ENCODE peak calls at places on chromosome 3, in nine cellular contexts. N is CD8-positive, alpha-beta T cell; Z is right atrium auricular region; S is stomach; M is fibroblast of mammary gland; G is A549; I is PC-3; D is HFF-Myc; H is upper lobe of right lung. Y is an unnamed sample.

GRCh38 chr3:155362808-155363689 is 69.6 kb upstream of the STRIT1 start:
- DNase-seq in N (no peak), Z (no peak), S (no peak), M (no peak), G (no peak), I (no peak), D (no peak), H (no peak), Y (no peak)

GRCh38 chr3:56761887-56762605 is 39.7 kb downstream of the ARHGEF3 start:
- DNase-seq in N (no peak), Z (no peak), S (no peak), M (peak), G (no peak), I (no peak), D (no peak), H (no peak), Y (no peak)

GRCh38 chr3:9778102-9778501 is 8.4 kb upstream of the CAMK1 start:
- DNase-seq in N (no peak), Z (no peak), S (no peak), M (peak), G (no peak), I (peak), D (no peak), H (no peak), Y (no peak)

GRCh38 chr3:188468672-188469071 is 314.7 kb downstream of the LPP start:
- DNase-seq in N (no peak), Z (peak), S (no peak), M (peak), G (no peak), I (no peak), D (no peak), H (no peak), Y (peak)

GRCh38 chr3:13504161-13504831 is 24.2 kb downstream of the HDAC11 start:
- DNase-seq in N (no peak), Z (no peak), S (no peak), M (no peak), G (no peak), I (peak), D (no peak), H (peak), Y (no peak)

GRCh38 chr3:127817331-127817821 is 4.9 kb downstream of the MGLL start:
- DNase-seq in N (no peak), Z (no peak), S (no peak), M (peak), G (no peak), I (peak), D (no peak), H (no peak), Y (no peak)

GRCh38 chr3:187979543-187979942 is 174.4 kb upstream of the LPP start:
- DNase-seq in N (no peak), Z (no peak), S (no peak), M (no peak), G (no peak), I (no peak), D (no peak), H (no peak), Y (no peak)

GRCh38 chr3:12833226-12834161 is 7.9 kb downstream of the RPL32 start:
- DNase-seq in N (no peak), Z (no peak), S (no peak), M (peak), G (no peak), I (no peak), D (no peak), H (no peak), Y (no peak)

GRCh38 chr3:9659849-9660248 is 10.5 kb downstream of the MTMR14 start:
- DNase-seq in N (no peak), Z (no peak), S (no peak), M (no peak), G (no peak), I (no peak), D (no peak), H (no peak), Y (no peak)

GRCh38 chr3:179082416-179082815 is 10.8 kb upstream of the ZMAT3 start:
- DNase-seq in N (no peak), Z (no peak), S (no peak), M (peak), G (no peak), I (peak), D (no peak), H (no peak), Y (no peak)

GRCh38 chr3:188706599-188706998 is 465.2 kb upstream of the TPRG1 start:
- DNase-seq in N (no peak), Z (no peak), S (no peak), M (no peak), G (no peak), I (no peak), D (no peak), H (no peak), Y (no peak)

GRCh38 chr3:33884204-33884561 is 85.8 kb downstream of the PDCD6IP start:
- DNase-seq in N (no peak), Z (no peak), S (no peak), M (peak), G (peak), I (peak), D (peak), H (no peak), Y (no peak)

GRCh38 chr3:182618981-182619591 is 174.2 kb upstream of the ATP11B start:
- DNase-seq in N (no peak), Z (no peak), S (no peak), M (peak), G (no peak), I (peak), D (no peak), H (no peak), Y (no peak)

GRCh38 chr3:159856496-159857098 is 132.0 kb upstream of the IL12A start:
- DNase-seq in N (no peak), Z (no peak), S (no peak), M (no peak), G (no peak), I (no peak), D (no peak), H (no peak), Y (peak)

GRCh38 chr3:71062920-71063767 is 520.4 kb downstream of the FOXP1 start:
- DNase-seq in N (no peak), Z (no peak), S (no peak), M (peak), G (no peak), I (peak), D (no peak), H (no peak), Y (no peak)

GRCh38 chr3:79405183-79405582 is 362.6 kb downstream of the ROBO1 start:
- DNase-seq in N (no peak), Z (no peak), S (no peak), M (no peak), G (no peak), I (no peak), D (no peak), H (no peak), Y (no peak)

GRCh38 chr3:127208483-127209100 is 15.7 kb downstream of the PRR23E start:
- DNase-seq in N (no peak), Z (peak), S (peak), M (no peak), G (no peak), I (no peak), D (no peak), H (no peak), Y (no peak)

GRCh38 chr3:150202696-150203095 is 205.4 kb upstream of the TSC22D2 start:
- DNase-seq in N (no peak), Z (no peak), S (no peak), M (peak), G (no peak), I (no peak), D (no peak), H (no peak), Y (no peak)

GRCh38 chr3:169303660-169304059 is 359.9 kb downstream of the MECOM start:
- DNase-seq in N (no peak), Z (no peak), S (no peak), M (no peak), G (no peak), I (no peak), D (no peak), H (no peak), Y (no peak)

GRCh38 chr3:194364314-194364651 is 5.3 kb downstream of the LRRC15 start:
- DNase-seq in N (no peak), Z (no peak), S (no peak), M (no peak), G (no peak), I (no peak), D (no peak), H (no peak), Y (no peak)

GRCh38 chr3:65194044-65194714 is 506.4 kb upstream of the ADAMTS9 start:
- DNase-seq in N (no peak), Z (no peak), S (no peak), M (no peak), G (no peak), I (no peak), D (no peak), H (no peak), Y (no peak)

GRCh38 chr3:169342652-169343051 is 320.9 kb downstream of the MECOM start:
- DNase-seq in N (no peak), Z (no peak), S (no peak), M (no peak), G (no peak), I (no peak), D (no peak), H (no peak), Y (no peak)

GRCh38 chr3:67521053-67521646 is 133.3 kb downstream of the SUCLG2 start:
- DNase-seq in N (no peak), Z (no peak), S (no peak), M (no peak), G (no peak), I (no peak), D (no peak), H (no peak), Y (no peak)

GRCh38 chr3:101259485-101260341 is 60.7 kb downstream of the IMPG2 start:
- DNase-seq in N (no peak), Z (no peak), S (no peak), M (no peak), G (no peak), I (no peak), D (no peak), H (no peak), Y (no peak)
- TF ChIP-seq CTCF in N (no peak), Z (no peak), S (no peak), M (no peak), G (no peak), I (no peak), D (no peak), H (no peak), Y (no peak)

DNA sequence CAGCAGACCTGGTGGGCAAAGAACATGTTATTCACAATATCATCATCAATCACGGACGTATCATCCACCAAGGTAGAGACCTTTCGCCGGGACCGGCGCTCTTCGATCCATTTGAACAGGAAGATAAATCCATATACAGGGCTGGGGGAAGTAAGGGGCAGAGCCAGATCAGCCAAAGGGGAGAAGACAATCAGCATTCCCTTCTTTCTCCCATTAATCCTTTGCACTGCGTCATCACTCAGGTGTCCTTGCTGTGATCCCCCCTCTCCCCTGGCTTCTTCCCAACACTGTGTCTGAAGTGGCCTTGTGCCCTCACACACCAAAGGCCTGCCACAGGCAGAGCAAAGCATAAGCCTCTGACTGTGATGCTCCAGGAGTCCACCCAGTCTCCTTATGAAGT is 36.4 kb downstream of the SEMA3G start:
- DNase-seq in N (no peak), Z (no peak), S (no peak), M (no peak), G (no peak), I (no peak), D (no peak), H (peak), Y (no peak)
- H3K4me3 ChIP-seq in N (no peak), Z (no peak), S (peak), M (peak), G (peak), I (peak), D (peak), H (peak), Y (no peak)

GRCh38 chr3:167109746-167110145 is 270.4 kb downstream of the ZBBX start:
- DNase-seq in N (no peak), Z (no peak), S (no peak), M (no peak), G (no peak), I (no peak), D (no peak), H (no peak), Y (no peak)
- TF ChIP-seq CTCF in N (no peak), Z (no peak), S (no peak), M (no peak), G (no peak), I (no peak), D (no peak), H (no peak), Y (no peak)

GRCh38 chr3:134371542-134372324 is 2.5 kb downstream of the AMOTL2 start:
- DNase-seq in N (no peak), Z (no peak), S (no peak), M (peak), G (no peak), I (no peak), D (no peak), H (peak), Y (no peak)
- H3K4me3 ChIP-seq in N (no peak), Z (peak), S (peak), M (peak), G (peak), I (peak), D (peak), H (peak), Y (peak)

GRCh38 chr3:166457382-166457781 is 620.2 kb upstream of the BCHE start:
- DNase-seq in N (no peak), Z (no peak), S (no peak), M (no peak), G (no peak), I (no peak), D (no peak), H (no peak), Y (no peak)
- TF ChIP-seq CTCF in N (no peak), Z (no peak), S (no peak), M (no peak), G (no peak), I (no peak), D (no peak), H (no peak), Y (no peak)

GRCh38 chr3:129015388-129016105 is 14.4 kb downstream of the EFCC1 start:
- DNase-seq in N (no peak), Z (no peak), S (no peak), M (no peak), G (no peak), I (no peak), D (no peak), H (no peak), Y (peak)
- H3K4me3 ChIP-seq in N (peak), Z (no peak), S (no peak), M (no peak), G (no peak), I (no peak), D (no peak), H (no peak), Y (no peak)

GRCh38 chr3:156749244-156749643 is 74.9 kb downstream of the TIPARP start:
- DNase-seq in N (no peak), Z (no peak), S (no peak), M (no peak), G (no peak), I (no peak), D (no peak), H (no peak), Y (no peak)

GRCh38 chr3:156745766-156746165 is 71.4 kb downstream of the TIPARP start:
- DNase-seq in N (no peak), Z (no peak), S (no peak), M (no peak), G (no peak), I (no peak), D (no peak), H (no peak), Y (no peak)

GRCh38 chr3:156744631-156745030 is 70.2 kb downstream of the TIPARP start:
- DNase-seq in N (no peak), Z (no peak), S (no peak), M (no peak), G (no peak), I (no peak), D (no peak), H (no peak), Y (no peak)

GRCh38 chr3:156743859-156744258 is 69.5 kb downstream of the TIPARP start:
- DNase-seq in N (no peak), Z (no peak), S (no peak), M (no peak), G (no peak), I (no peak), D (no peak), H (no peak), Y (no peak)

GRCh38 chr3:156747046-156747445 is 72.7 kb downstream of the TIPARP start:
- DNase-seq in N (no peak), Z (no peak), S (no peak), M (no peak), G (no peak), I (no peak), D (no peak), H (no peak), Y (no peak)
- TF ChIP-seq CTCF in N (no peak), Z (no peak), S (no peak), M (no peak), G (no peak), I (no peak), D (no peak), H (no peak), Y (no peak)

DNA sequence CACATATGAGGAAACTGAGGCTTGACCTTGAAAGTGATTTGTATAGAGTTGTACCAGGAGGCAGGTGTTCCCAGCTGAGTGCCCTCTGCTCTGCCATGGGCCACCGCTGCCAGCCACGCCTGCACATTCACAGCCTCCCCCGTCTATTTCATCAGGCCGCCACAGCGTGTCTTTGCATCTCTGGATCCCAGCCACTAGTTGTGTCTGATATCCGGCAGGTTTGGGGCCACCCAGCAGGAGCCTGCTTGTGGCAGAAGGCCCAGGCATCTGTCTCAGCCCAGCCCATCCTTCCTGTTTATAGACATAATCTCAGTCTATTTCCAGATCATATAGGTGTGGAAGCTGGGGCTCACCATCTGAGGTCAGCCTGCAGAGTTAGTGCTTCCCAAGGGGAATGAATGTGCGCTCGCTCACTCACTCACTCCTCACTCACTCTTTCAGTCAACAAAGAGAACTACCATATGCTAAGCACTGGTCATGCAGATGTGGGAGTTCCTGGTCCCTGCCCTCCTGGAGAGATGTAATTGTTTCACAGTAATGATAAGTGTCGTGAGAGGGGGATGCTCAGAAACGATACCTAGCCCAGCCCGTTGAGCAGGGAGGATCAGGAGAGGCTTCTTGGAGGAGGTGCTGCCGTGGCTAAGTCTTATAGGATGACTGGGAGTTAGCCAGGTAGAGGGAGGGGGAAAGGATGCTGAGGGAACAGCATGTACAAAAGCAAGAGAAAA is 60.6 kb downstream of the FGD5 start:
- DNase-seq in N (peak), Z (no peak), S (no peak), M (peak), G (no peak), I (peak), D (no peak), H (no peak), Y (no peak)
- H3K4me3 ChIP-seq in N (no peak), Z (no peak), S (no peak), M (no peak), G (no peak), I (no peak), D (no peak), H (no peak), Y (no peak)

GRCh38 chr3:126083138-126083445 is 832 bp downstream of the SLC41A3 start:
- DNase-seq in N (no peak), Z (no peak), S (no peak), M (no peak), G (peak), I (no peak), D (no peak), H (no peak), Y (no peak)

GRCh38 chr3:126083511-126083912 is 412 bp downstream of the SLC41A3 start:
- DNase-seq in N (no peak), Z (no peak), S (peak), M (peak), G (peak), I (peak), D (no peak), H (peak), Y (no peak)

GRCh38 chr3:126084667-126085180 is 800 bp upstream of the SLC41A3 start:
- DNase-seq in N (no peak), Z (no peak), S (no peak), M (no peak), G (no peak), I (no peak), D (no peak), H (no peak), Y (no peak)

GRCh38 chr3:126085276-126085675 is 1.4 kb upstream of the SLC41A3 start:
- DNase-seq in N (no peak), Z (no peak), S (no peak), M (no peak), G (no peak), I (no peak), D (no peak), H (no peak), Y (no peak)

GRCh38 chr3:126083913-126084514 is at the start of gene SLC41A3:
- DNase-seq in N (peak), Z (peak), S (peak), M (peak), G (peak), I (peak), D (peak), H (peak), Y (peak)
- TF ChIP-seq CTCF in N (peak), Z (peak), S (peak), M (no peak), G (peak), I (peak), D (peak), H (peak), Y (peak)

DNA sequence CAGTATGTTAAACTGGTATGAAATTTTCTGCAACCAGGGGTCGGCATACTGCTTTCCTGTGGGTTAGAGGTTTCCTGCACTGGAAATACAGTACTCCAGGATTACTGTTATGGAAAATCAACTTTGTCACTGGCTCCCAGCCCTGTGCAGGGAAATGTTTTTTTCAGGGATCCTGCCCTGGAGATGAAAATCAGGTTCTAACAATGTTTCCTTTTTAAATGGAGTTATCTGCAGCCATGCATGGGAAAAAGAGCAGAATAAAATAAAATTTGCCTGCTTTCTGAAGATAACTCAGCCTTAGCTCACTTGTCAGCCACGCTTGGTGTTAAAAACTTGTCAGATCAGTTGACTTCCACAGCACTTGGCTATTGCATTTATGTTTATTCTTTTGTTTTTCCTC is 220.4 kb downstream of the IL5RA start:
- DNase-seq in N (no peak), Z (no peak), S (no peak), M (no peak), G (no peak), I (no peak), D (no peak), H (no peak), Y (no peak)
- H3K4me3 ChIP-seq in N (no peak), Z (no peak), S (no peak), M (no peak), G (no peak), I (no peak), D (no peak), H (no peak), Y (no peak)

Y was measured in heart right ventricle.